ENCODE peak calls at places on chromosomes 11 and 22, in eight cellular contexts. V is HAP-1; T is GM12865; M is thoracic aorta; N is ELR; A is stimulated activated CD8-positive, alpha-beta memory T cell treated with anti-CD3 and anti-CD28 coated beads, Interleukin-15, amount 100 ng/mL, for 1 hour; G is BE2C; P is T-helper 1 cell. C is an unnamed sample.

GRCh38 chr11:110571286-110571685 is 141.0 kb downstream of the ARHGAP20 start:
- DNase-seq in G (no peak), M (no peak), A (no peak), V (no peak), T (no peak), P (no peak), N (no peak), C (no peak)

GRCh38 chr22:32707971-32708370 is 93.5 kb upstream of the TIMP3 start:
- DNase-seq in T (no peak), N (peak), G (no peak), V (no peak), P (no peak), A (no peak), M (no peak), C (no peak)

GRCh38 chr11:46694607-46695006 is 5.8 kb downstream of the ARHGAP1 start:
- DNase-seq in V (no peak), A (no peak), M (no peak), G (no peak), P (no peak), N (no peak), T (no peak), C (no peak)

GRCh38 chr22:28239941-28240340 is 320.9 kb upstream of the PITPNB start:
- DNase-seq in T (no peak), A (no peak), M (no peak), V (no peak), G (no peak), N (no peak), P (no peak), C (no peak)

GRCh38 chr11:129209891-129210830 is 18.0 kb upstream of the ARHGAP32 start:
- DNase-seq in N (no peak), M (no peak), V (no peak), G (no peak), T (no peak), P (no peak), A (no peak), C (no peak)

GRCh38 chr11:121291896-121292502 is 572 bp upstream of the SC5D start:
- DNase-seq in A (no peak), P (no peak), G (no peak), M (no peak), V (no peak), N (peak), T (peak), C (no peak)

GRCh38 chr11:128691802-128692749 is 1.8 kb upstream of the FLI1 start:
- DNase-seq in M (no peak), T (no peak), A (no peak), N (peak), V (no peak), P (no peak), G (no peak), C (no peak)

GRCh38 chr22:16563555-16564520 is 28.8 kb downstream of the CCT8L2 start:
- DNase-seq in P (no peak), V (no peak), A (no peak), N (no peak), M (no peak), T (no peak), G (peak), C (no peak)

GRCh38 chr11:11426226-11426915 is 73.3 kb upstream of the CSNK2A3 start:
- DNase-seq in N (peak), P (no peak), V (no peak), G (no peak), M (no peak), T (no peak), A (no peak), C (no peak)

GRCh38 chr11:77065878-77066228 is 918 bp upstream of the CAPN5 start:
- DNase-seq in V (peak), A (no peak), N (no peak), G (no peak), P (no peak), M (no peak), T (peak), C (no peak)

GRCh38 chr11:73389134-73389525 is 12.9 kb downstream of the RELT start:
- DNase-seq in G (no peak), P (no peak), N (peak), T (no peak), M (no peak), A (no peak), V (no peak), C (no peak)

GRCh38 chr11:111457731-111458368 is 54.3 kb downstream of the BTG4 start:
- DNase-seq in N (no peak), A (no peak), T (no peak), P (no peak), V (no peak), G (no peak), M (no peak), C (no peak)

GRCh38 chr22:22343603-22344276 is 99.2 kb downstream of the VPREB1 start:
- DNase-seq in M (no peak), P (no peak), A (no peak), N (no peak), V (no peak), G (no peak), T (peak), C (no peak)

GRCh38 chr11:3879967-3880542 is 24.6 kb downstream of the STIM1 start:
- DNase-seq in A (no peak), N (no peak), T (peak), V (no peak), G (no peak), P (no peak), M (no peak), C (no peak)